ENCODE peak calls at places on chromosomes 16 and 17, in seven cellular contexts. L, M, U, E, V, N and F are unnamed samples.
A peak's percentile ranks its signal among the peaks of the same experiment; 100 is the strongest.

GRCh38 chr16:55809851-55810250 is 23.0 kb downstream of the CES1 start:
- DNase-seq in L (no peak), M (no peak), U (no peak), E (no peak), V (no peak), N (no peak), F (peak; percentile 66)

GRCh38 chr17:7213895-7214299 is 5.7 kb downstream of the DLG4 start:
- DNase-seq in L (no peak), M (no peak), U (no peak), E (peak; percentile 86), V (no peak), N (peak; percentile 99), F (peak; percentile 91)

GRCh38 chr16:56451753-56452689 is 667 bp downstream of the OGFOD1 start:
- DNase-seq in L (peak; percentile 79), M (no peak), U (no peak), E (peak; percentile 84), V (no peak), N (peak; percentile 63), F (peak; percentile 80)

GRCh38 chr17:78475211-78475610 is 96.8 kb downstream of the PGS1 start:
- DNase-seq in L (no peak), M (no peak), U (no peak), E (no peak), V (no peak), N (no peak), F (no peak)

GRCh38 chr16:49347476-49347875 is 26.1 kb upstream of the C16orf78 start:
- DNase-seq in L (no peak), M (no peak), U (no peak), E (no peak), V (no peak), N (no peak), F (peak; percentile 66)

GRCh38 chr16:21158208-21159110 is at the start of gene LDAF1:
- DNase-seq in L (peak; percentile 94), M (no peak), U (peak; percentile 82), E (peak; percentile 91), V (peak; percentile 72), N (peak; percentile 94), F (peak; percentile 89)

GRCh38 chr17:64024215-64024654 is 3.8 kb upstream of the ICAM2 start:
- DNase-seq in L (no peak), M (no peak), U (no peak), E (no peak), V (no peak), N (peak; percentile 36), F (no peak)

GRCh38 chr16:46950009-46950408 is 23.5 kb downstream of the DNAJA2 start:
- DNase-seq in L (no peak), M (no peak), U (no peak), E (no peak), V (no peak), N (no peak), F (no peak)

GRCh38 chr16:25035494-25036405 is 20.6 kb upstream of the ARHGAP17 start:
- DNase-seq in L (no peak), M (no peak), U (no peak), E (no peak), V (no peak), N (no peak), F (no peak)

GRCh38 chr17:26765860-26766709 is 527.8 kb upstream of the WSB1 start:
- DNase-seq in L (no peak), M (no peak), U (no peak), E (peak; percentile 30), V (no peak), N (no peak), F (no peak)

GRCh38 chr17:73203135-73203787 is 10.4 kb downstream of the COG1 start:
- DNase-seq in L (peak; percentile 10), M (no peak), U (no peak), E (no peak), V (no peak), N (no peak), F (no peak)

GRCh38 chr16:56382901-56383355 is 42.4 kb downstream of the AMFR start:
- DNase-seq in L (no peak), M (no peak), U (no peak), E (no peak), V (no peak), N (no peak), F (no peak)

GRCh38 chr17:67266496-67266895 is 21.5 kb upstream of the HELZ start:
- DNase-seq in L (peak; percentile 13), M (no peak), U (no peak), E (no peak), V (no peak), N (no peak), F (no peak)

GRCh38 chr16:88957456-88957767 is 19.6 kb downstream of the CBFA2T3 start:
- DNase-seq in L (no peak), M (no peak), U (no peak), E (no peak), V (peak; percentile 12), N (no peak), F (no peak)

GRCh38 chr16:88957887-88958577 is 19.0 kb downstream of the CBFA2T3 start:
- DNase-seq in L (no peak), M (no peak), U (no peak), E (peak; percentile 58), V (peak; percentile 18), N (no peak), F (no peak)

GRCh38 chr16:88955906-88956305 is 21.1 kb downstream of the CBFA2T3 start:
- DNase-seq in L (no peak), M (no peak), U (no peak), E (peak; percentile 45), V (peak; percentile 3), N (no peak), F (no peak)

GRCh38 chr16:88959022-88959421 is 18.0 kb downstream of the CBFA2T3 start:
- DNase-seq in L (no peak), M (no peak), U (no peak), E (no peak), V (peak; percentile 0), N (no peak), F (no peak)

DNA sequence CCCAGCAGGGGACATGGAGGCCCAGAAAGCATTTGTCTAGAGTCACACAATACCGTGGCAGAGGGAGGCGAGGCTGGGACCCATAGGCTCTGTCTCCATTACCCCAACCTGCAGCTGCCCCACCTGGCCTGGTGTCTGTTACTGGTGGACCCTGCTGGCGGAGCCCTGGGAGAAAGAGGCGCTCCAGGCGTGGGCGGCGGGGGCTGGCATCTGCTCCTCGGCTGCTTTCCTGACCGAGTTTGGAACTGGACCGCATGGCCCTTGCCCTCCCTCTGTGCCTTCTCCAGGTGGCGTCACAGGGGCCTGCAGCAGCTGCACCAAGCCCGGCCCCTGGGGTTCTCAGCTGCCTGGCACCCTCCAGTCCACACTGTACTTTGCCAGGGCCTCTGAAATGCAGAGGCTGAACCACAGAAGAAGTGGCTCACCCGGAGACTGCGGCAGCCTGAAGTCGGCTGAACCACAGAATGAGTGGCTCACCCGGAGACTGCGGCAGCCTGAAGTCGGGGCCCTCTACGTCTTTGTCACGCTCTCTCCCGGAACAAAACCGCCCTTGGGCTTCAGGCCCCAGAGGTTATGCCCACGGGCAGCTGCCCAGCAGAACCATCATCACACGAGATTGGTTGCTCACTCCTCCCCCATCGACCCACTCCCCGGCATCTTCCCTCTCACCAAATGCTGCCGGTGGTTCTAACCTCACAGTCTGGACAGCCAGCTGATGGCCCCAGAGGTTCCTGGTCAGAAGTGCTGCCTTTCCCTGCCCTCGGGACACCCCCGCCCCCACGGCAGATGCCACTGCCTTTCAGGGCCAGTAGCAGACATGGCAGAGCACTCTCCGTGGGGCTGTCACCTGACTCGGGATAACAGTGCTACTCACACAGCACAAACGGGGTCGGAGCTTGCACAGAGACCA is 20.2 kb downstream of the CBFA2T3 start:
- DNase-seq in L (no peak), M (no peak), U (no peak), E (peak; percentile 52), V (peak; percentile 7), N (no peak), F (no peak)
- H3K4me3 ChIP-seq in L (no peak overlapping the region), M (no peak overlapping the region), U (no peak overlapping the region), E (no peak overlapping the region), V (no peak overlapping the region), N (no peak overlapping the region), F (no peak overlapping the region)

DNA sequence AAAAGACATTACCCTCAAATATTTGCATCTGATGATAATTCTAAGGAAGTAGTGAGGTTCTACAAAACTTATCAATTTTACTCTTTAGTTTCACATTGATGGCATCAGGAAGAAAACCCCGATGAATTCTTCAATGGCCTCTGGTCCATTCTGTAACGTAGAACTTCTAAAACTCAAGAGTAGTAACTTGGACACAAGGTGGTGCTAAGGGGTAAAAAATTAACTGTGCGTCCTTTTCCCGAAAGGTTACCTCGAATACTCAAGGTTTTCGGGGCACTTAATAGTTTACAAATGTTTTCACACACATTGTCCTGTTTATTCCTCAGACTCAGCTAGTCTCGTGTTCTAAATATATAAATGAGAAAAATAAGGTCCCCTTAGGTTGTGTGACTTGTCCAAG is 517.3 kb upstream of the ZFHX3 start:
- DNase-seq in L (no peak), M (no peak), U (no peak), E (no peak), V (no peak), N (no peak), F (no peak)
- TF ChIP-seq CTCF in L (peak; percentile 45), M (peak; percentile 38), U (no peak), E (no peak), V (no peak), N (peak; percentile 75), F (peak; percentile 34)

GRCh38 chr17:49063652-49064051 is 66.5 kb downstream of the IGF2BP1 start:
- DNase-seq in L (no peak), M (no peak), U (no peak), E (no peak), V (no peak), N (no peak), F (no peak)
- H3K27ac ChIP-seq in L (no peak overlapping the region), M (no peak overlapping the region), U (no peak overlapping the region), E (no peak overlapping the region), V (no peak overlapping the region), N (no peak overlapping the region), F (no peak overlapping the region)

GRCh38 chr17:17663160-17664072 is 17.8 kb upstream of the RAI1 start:
- DNase-seq in L (no peak), M (peak; percentile 70), U (peak; percentile 43), E (peak; percentile 56), V (peak; percentile 94), N (peak; percentile 96), F (no peak)
- H3K4me3 ChIP-seq in L (no peak overlapping the region), M (peak overlapping the region; percentile 18), U (no peak overlapping the region), E (no peak overlapping the region), V (no peak overlapping the region), N (no peak overlapping the region), F (peak overlapping the region; percentile 5)

GRCh38 chr17:51289776-51290175 is 29.4 kb downstream of the UTP18 start:
- DNase-seq in L (no peak), M (no peak), U (no peak), E (no peak), V (no peak), N (no peak), F (no peak)

DNA sequence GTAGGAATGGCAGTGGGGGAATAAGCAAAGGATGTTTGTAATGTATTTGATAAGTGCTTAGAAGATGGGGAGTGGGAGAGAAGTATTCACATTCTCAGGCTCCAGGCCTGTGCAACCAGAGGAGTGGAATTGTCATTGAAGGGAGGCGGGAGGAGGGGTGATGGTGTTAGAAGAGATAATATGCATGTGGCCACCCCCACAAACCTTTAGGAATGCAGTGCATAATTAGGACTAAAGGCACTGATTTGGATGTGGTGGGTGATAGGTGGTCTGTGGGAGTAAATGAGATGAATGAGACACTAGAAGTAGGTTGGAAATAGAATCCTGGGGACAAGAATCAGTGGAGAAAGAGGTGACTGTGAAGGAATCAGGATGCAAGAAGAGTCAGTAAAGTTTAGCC is 27.1 kb downstream of the UTP18 start:
- DNase-seq in L (no peak), M (no peak), U (no peak), E (no peak), V (no peak), N (no peak), F (no peak)
- TF ChIP-seq CTCF in L (no peak), M (no peak), U (no peak), E (no peak), V (no peak), N (no peak), F (no peak)